ENCODE peak calls at places on chromosomes 4 and X, in ten cellular contexts. One of them, this sample, is unnamed.

GRCh38 chr4:1767058-1767769 is 25.9 kb upstream of the FGFR3 start:
- DNase-seq in choroid plexus epithelial cell: no peak
- DNase-seq in fibroblast of the aortic adventitia: peak
- DNase-seq in transverse colon: no peak
- DNase-seq in A549: peak
- DNase-seq in AG04450: no peak
- DNase-seq in heart right ventricle: no peak
- DNase-seq in cardiac fibroblast: peak
- DNase-seq in aorta: no peak
- DNase-seq in fibroblast of lung: no peak
- DNase-seq in this sample: peak

GRCh38 chrX:72045141-72045540 is 86.6 kb downstream of the RTL5 start:
- DNase-seq in AG04450: no peak
- DNase-seq in aorta: no peak
- DNase-seq in choroid plexus epithelial cell: no peak
- DNase-seq in A549: no peak
- DNase-seq in heart right ventricle: no peak
- DNase-seq in fibroblast of lung: peak
- DNase-seq in fibroblast of the aortic adventitia: no peak
- DNase-seq in transverse colon: no peak
- DNase-seq in cardiac fibroblast: no peak
- DNase-seq in this sample: no peak

GRCh38 chrX:114611018-114611619 is 27.2 kb downstream of the HTR2C start:
- DNase-seq in A549: peak
- DNase-seq in cardiac fibroblast: peak
- DNase-seq in heart right ventricle: no peak
- DNase-seq in aorta: no peak
- DNase-seq in fibroblast of the aortic adventitia: peak
- DNase-seq in AG04450: peak
- DNase-seq in fibroblast of lung: peak
- DNase-seq in transverse colon: peak
- DNase-seq in choroid plexus epithelial cell: peak
- DNase-seq in this sample: peak

GRCh38 chrX:6778547-6779231 is 243.8 kb upstream of the VCX3A start:
- DNase-seq in aorta: no peak
- DNase-seq in fibroblast of the aortic adventitia: no peak
- DNase-seq in A549: no peak
- DNase-seq in cardiac fibroblast: no peak
- DNase-seq in AG04450: no peak
- DNase-seq in fibroblast of lung: no peak
- DNase-seq in transverse colon: no peak
- DNase-seq in choroid plexus epithelial cell: no peak
- DNase-seq in heart right ventricle: no peak
- DNase-seq in this sample: no peak

GRCh38 chr4:95362906-95363578 is 185.7 kb downstream of the UNC5C start:
- DNase-seq in transverse colon: no peak
- DNase-seq in fibroblast of the aortic adventitia: peak
- DNase-seq in heart right ventricle: no peak
- DNase-seq in cardiac fibroblast: peak
- DNase-seq in choroid plexus epithelial cell: peak
- DNase-seq in A549: peak
- DNase-seq in fibroblast of lung: peak
- DNase-seq in aorta: no peak
- DNase-seq in AG04450: no peak
- DNase-seq in this sample: peak

GRCh38 chr4:137956256-137956655 is 285.9 kb downstream of the SLC7A11 start:
- DNase-seq in fibroblast of lung: peak
- DNase-seq in transverse colon: no peak
- DNase-seq in aorta: no peak
- DNase-seq in AG04450: no peak
- DNase-seq in heart right ventricle: no peak
- DNase-seq in choroid plexus epithelial cell: peak
- DNase-seq in fibroblast of the aortic adventitia: peak
- DNase-seq in A549: no peak
- DNase-seq in cardiac fibroblast: peak
- DNase-seq in this sample: peak

GRCh38 chrX:100089724-100090123 is 320.3 kb downstream of the PCDH19 start:
- DNase-seq in fibroblast of lung: no peak
- DNase-seq in choroid plexus epithelial cell: no peak
- DNase-seq in transverse colon: no peak
- DNase-seq in fibroblast of the aortic adventitia: no peak
- DNase-seq in A549: no peak
- DNase-seq in heart right ventricle: no peak
- DNase-seq in cardiac fibroblast: no peak
- DNase-seq in AG04450: no peak
- DNase-seq in aorta: no peak
- DNase-seq in this sample: no peak

GRCh38 chr4:26647523-26648224 is 63.8 kb downstream of the TBC1D19 start:
- DNase-seq in cardiac fibroblast: no peak
- DNase-seq in A549: no peak
- DNase-seq in heart right ventricle: no peak
- DNase-seq in choroid plexus epithelial cell: no peak
- DNase-seq in fibroblast of lung: no peak
- DNase-seq in transverse colon: no peak
- DNase-seq in AG04450: no peak
- DNase-seq in fibroblast of the aortic adventitia: no peak
- DNase-seq in aorta: no peak
- DNase-seq in this sample: no peak

GRCh38 chrX:11273544-11273943 is 19.7 kb upstream of the AMELX start:
- DNase-seq in aorta: no peak
- DNase-seq in fibroblast of the aortic adventitia: no peak
- DNase-seq in cardiac fibroblast: no peak
- DNase-seq in A549: no peak
- DNase-seq in choroid plexus epithelial cell: no peak
- DNase-seq in transverse colon: no peak
- DNase-seq in heart right ventricle: no peak
- DNase-seq in fibroblast of lung: peak
- DNase-seq in AG04450: no peak
- DNase-seq in this sample: peak

GRCh38 chr4:112702892-112703291 is 65.9 kb downstream of the LARP7 start:
- DNase-seq in heart right ventricle: no peak
- DNase-seq in AG04450: no peak
- DNase-seq in aorta: no peak
- DNase-seq in cardiac fibroblast: no peak
- DNase-seq in transverse colon: no peak
- DNase-seq in A549: no peak
- DNase-seq in fibroblast of the aortic adventitia: no peak
- DNase-seq in choroid plexus epithelial cell: no peak
- DNase-seq in fibroblast of lung: peak
- DNase-seq in this sample: no peak

GRCh38 chr4:10108818-10109783 is 7.5 kb downstream of the WDR1 start:
- DNase-seq in aorta: no peak
- DNase-seq in cardiac fibroblast: no peak
- DNase-seq in heart right ventricle: no peak
- DNase-seq in transverse colon: peak
- DNase-seq in fibroblast of lung: peak
- DNase-seq in AG04450: no peak
- DNase-seq in fibroblast of the aortic adventitia: peak
- DNase-seq in choroid plexus epithelial cell: peak
- DNase-seq in A549: no peak
- DNase-seq in this sample: peak

GRCh38 chr4:152634110-152634760 is 45.6 kb downstream of the TMEM154 start:
- DNase-seq in A549: no peak
- DNase-seq in aorta: no peak
- DNase-seq in fibroblast of lung: no peak
- DNase-seq in AG04450: no peak
- DNase-seq in heart right ventricle: no peak
- DNase-seq in choroid plexus epithelial cell: no peak
- DNase-seq in transverse colon: no peak
- DNase-seq in cardiac fibroblast: no peak
- DNase-seq in fibroblast of the aortic adventitia: peak
- DNase-seq in this sample: no peak

GRCh38 chr4:158170691-158171455 is 2.0 kb downstream of the GASK1B start:
- DNase-seq in A549: no peak
- DNase-seq in transverse colon: peak
- DNase-seq in fibroblast of lung: peak
- DNase-seq in heart right ventricle: peak
- DNase-seq in fibroblast of the aortic adventitia: no peak
- DNase-seq in cardiac fibroblast: peak
- DNase-seq in AG04450: no peak
- DNase-seq in aorta: peak
- DNase-seq in choroid plexus epithelial cell: peak
- DNase-seq in this sample: peak

GRCh38 chrX:116526010-116526409 is 63.2 kb upstream of the CT83 start:
- DNase-seq in choroid plexus epithelial cell: no peak
- DNase-seq in heart right ventricle: no peak
- DNase-seq in A549: no peak
- DNase-seq in fibroblast of lung: no peak
- DNase-seq in AG04450: no peak
- DNase-seq in aorta: no peak
- DNase-seq in cardiac fibroblast: no peak
- DNase-seq in transverse colon: no peak
- DNase-seq in fibroblast of the aortic adventitia: no peak
- DNase-seq in this sample: no peak

GRCh38 chrX:3268804-3269203 is 77.6 kb downstream of the MXRA5 start:
- DNase-seq in cardiac fibroblast: no peak
- DNase-seq in fibroblast of the aortic adventitia: peak
- DNase-seq in A549: no peak
- DNase-seq in choroid plexus epithelial cell: no peak
- DNase-seq in heart right ventricle: no peak
- DNase-seq in fibroblast of lung: peak
- DNase-seq in transverse colon: no peak
- DNase-seq in AG04450: no peak
- DNase-seq in aorta: no peak
- DNase-seq in this sample: peak

DNA sequence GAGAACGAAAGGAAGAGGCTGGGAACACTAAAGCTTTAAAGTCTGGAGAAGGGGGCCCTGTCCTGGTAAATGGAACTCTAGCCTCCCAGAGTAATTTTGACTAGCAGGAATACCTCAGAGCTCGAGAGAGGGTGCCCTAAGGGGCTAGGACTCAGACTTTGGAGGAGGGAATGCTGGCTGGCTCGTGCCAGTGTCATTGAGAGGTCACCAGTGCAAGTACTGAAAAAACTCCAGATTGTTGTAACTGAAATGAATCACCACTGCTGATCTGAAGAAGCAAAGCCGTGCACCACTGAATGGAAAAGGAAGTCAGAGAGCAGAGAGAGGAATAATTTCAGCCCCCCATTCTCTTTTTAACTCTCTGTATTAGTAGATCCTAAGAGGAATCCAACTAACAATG is 690.2 kb downstream of the FAT4 start:
- DNase-seq in AG04450: no peak
- DNase-seq in transverse colon: no peak
- DNase-seq in cardiac fibroblast: peak
- DNase-seq in choroid plexus epithelial cell: peak
- DNase-seq in fibroblast of the aortic adventitia: peak
- DNase-seq in heart right ventricle: no peak
- DNase-seq in A549: no peak
- DNase-seq in aorta: no peak
- DNase-seq in fibroblast of lung: peak
- DNase-seq in this sample: peak
- H3K4me3 ChIP-seq in AG04450: no peak
- H3K4me3 ChIP-seq in transverse colon: no peak
- H3K4me3 ChIP-seq in cardiac fibroblast: no peak
- H3K4me3 ChIP-seq in choroid plexus epithelial cell: no peak
- H3K4me3 ChIP-seq in fibroblast of the aortic adventitia: no peak
- H3K4me3 ChIP-seq in heart right ventricle: no peak
- H3K4me3 ChIP-seq in A549: no peak
- H3K4me3 ChIP-seq in aorta: no peak
- H3K4me3 ChIP-seq in fibroblast of lung: no peak
- H3K4me3 ChIP-seq in this sample: no peak

DNA sequence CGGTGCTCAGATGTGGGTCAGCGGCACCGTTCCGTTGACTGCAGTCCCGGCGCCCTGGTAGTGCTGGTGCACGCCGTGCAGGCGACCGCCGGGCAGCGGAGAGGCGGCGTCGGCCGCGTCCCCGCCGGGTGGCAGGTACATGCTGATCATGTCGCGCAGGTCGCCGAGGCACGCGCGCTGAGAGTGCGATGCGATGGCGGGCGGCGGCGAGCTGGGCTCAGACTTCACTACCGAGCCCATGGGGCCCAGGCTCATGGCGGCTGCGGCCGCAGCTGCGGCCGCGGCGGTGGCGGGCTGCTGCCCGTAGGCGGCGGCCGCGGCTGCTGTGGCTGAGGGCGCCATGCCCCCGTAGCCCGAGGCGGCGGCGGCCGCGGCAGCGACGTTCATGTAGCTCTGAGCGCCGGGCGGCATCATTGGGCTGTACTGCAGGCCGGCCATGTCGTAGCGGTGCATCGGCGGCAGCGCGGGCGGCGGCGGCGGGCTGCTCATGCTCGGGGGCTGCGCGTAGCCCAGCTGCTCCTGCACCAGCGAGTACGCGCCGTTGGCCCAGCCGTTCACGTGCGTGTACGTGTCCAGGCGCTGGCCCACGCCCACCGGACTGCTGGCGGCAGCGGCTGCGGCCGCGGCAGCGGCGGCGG is 1.0 kb downstream of the SOX3 start:
- DNase-seq in aorta: peak
- DNase-seq in A549: no peak
- DNase-seq in fibroblast of the aortic adventitia: peak
- DNase-seq in cardiac fibroblast: peak
- DNase-seq in fibroblast of lung: peak
- DNase-seq in transverse colon: no peak
- DNase-seq in AG04450: no peak
- DNase-seq in choroid plexus epithelial cell: no peak
- DNase-seq in heart right ventricle: peak
- DNase-seq in this sample: peak
- H3K4me3 ChIP-seq in aorta: no peak
- H3K4me3 ChIP-seq in A549: peak
- H3K4me3 ChIP-seq in fibroblast of the aortic adventitia: no peak
- H3K4me3 ChIP-seq in cardiac fibroblast: peak
- H3K4me3 ChIP-seq in fibroblast of lung: no peak
- H3K4me3 ChIP-seq in transverse colon: peak
- H3K4me3 ChIP-seq in AG04450: peak
- H3K4me3 ChIP-seq in choroid plexus epithelial cell: no peak
- H3K4me3 ChIP-seq in heart right ventricle: peak
- H3K4me3 ChIP-seq in this sample: peak

GRCh38 chr4:81509822-81510221 is 38.1 kb upstream of the RASGEF1B start:
- DNase-seq in transverse colon: no peak
- DNase-seq in A549: no peak
- DNase-seq in cardiac fibroblast: no peak
- DNase-seq in aorta: no peak
- DNase-seq in fibroblast of the aortic adventitia: no peak
- DNase-seq in choroid plexus epithelial cell: no peak
- DNase-seq in fibroblast of lung: no peak
- DNase-seq in heart right ventricle: no peak
- DNase-seq in AG04450: no peak
- DNase-seq in this sample: no peak
- H3K4me3 ChIP-seq in transverse colon: no peak
- H3K4me3 ChIP-seq in A549: no peak
- H3K4me3 ChIP-seq in cardiac fibroblast: no peak
- H3K4me3 ChIP-seq in aorta: no peak
- H3K4me3 ChIP-seq in fibroblast of the aortic adventitia: no peak
- H3K4me3 ChIP-seq in choroid plexus epithelial cell: no peak
- H3K4me3 ChIP-seq in fibroblast of lung: no peak
- H3K4me3 ChIP-seq in heart right ventricle: no peak
- H3K4me3 ChIP-seq in AG04450: no peak
- H3K4me3 ChIP-seq in this sample: no peak

GRCh38 chr4:84994280-84994679 is 27.8 kb upstream of the WDFY3 start:
- DNase-seq in heart right ventricle: no peak
- DNase-seq in fibroblast of the aortic adventitia: peak
- DNase-seq in fibroblast of lung: no peak
- DNase-seq in A549: no peak
- DNase-seq in choroid plexus epithelial cell: no peak
- DNase-seq in transverse colon: no peak
- DNase-seq in cardiac fibroblast: peak
- DNase-seq in AG04450: no peak
- DNase-seq in aorta: no peak
- DNase-seq in this sample: no peak
- H3K4me3 ChIP-seq in heart right ventricle: no peak
- H3K4me3 ChIP-seq in fibroblast of the aortic adventitia: no peak
- H3K4me3 ChIP-seq in fibroblast of lung: no peak
- H3K4me3 ChIP-seq in A549: no peak
- H3K4me3 ChIP-seq in choroid plexus epithelial cell: no peak
- H3K4me3 ChIP-seq in transverse colon: no peak
- H3K4me3 ChIP-seq in cardiac fibroblast: no peak
- H3K4me3 ChIP-seq in AG04450: no peak
- H3K4me3 ChIP-seq in aorta: no peak
- H3K4me3 ChIP-seq in this sample: no peak